ENCODE peak calls at places on chromosomes 2 and 18, in four cellular contexts. One of them, this sample, is unnamed.
A peak's percentile ranks its signal among the peaks of the same experiment; 100 is the strongest.

GRCh38 chr2:11863513-11864328 is 117.3 kb downstream of the LPIN1 start:
- DNase-seq in heart left ventricle: peak; percentile 86
- DNase-seq in heart right ventricle: peak; percentile 89
- DNase-seq in mucosa of descending colon: peak; percentile 77
- DNase-seq in this sample: peak; percentile 92

GRCh38 chr18:9876867-9877654 is 8.7 kb upstream of the TXNDC2 start:
- DNase-seq in heart right ventricle: peak; percentile 41
- DNase-seq in mucosa of descending colon: no peak
- DNase-seq in heart left ventricle: no peak
- DNase-seq in this sample: no peak

GRCh38 chr2:217790195-217790594 is 212.6 kb downstream of the TNS1 start:
- DNase-seq in heart left ventricle: no peak
- DNase-seq in heart right ventricle: no peak
- DNase-seq in mucosa of descending colon: no peak
- DNase-seq in this sample: no peak

GRCh38 chr2:67694464-67694863 is 297.3 kb downstream of the ETAA1 start:
- DNase-seq in mucosa of descending colon: no peak
- DNase-seq in heart left ventricle: no peak
- DNase-seq in heart right ventricle: no peak
- DNase-seq in this sample: no peak

GRCh38 chr18:57437782-57438668 is 2.9 kb downstream of the ONECUT2 start:
- DNase-seq in mucosa of descending colon: peak; percentile 71
- DNase-seq in heart left ventricle: peak; percentile 45
- DNase-seq in heart right ventricle: peak; percentile 41
- DNase-seq in this sample: peak; percentile 61

GRCh38 chr2:5409925-5410360 is 282.2 kb upstream of the SOX11 start:
- DNase-seq in mucosa of descending colon: no peak
- DNase-seq in heart right ventricle: no peak
- DNase-seq in heart left ventricle: no peak
- DNase-seq in this sample: no peak

GRCh38 chr2:232328038-232328435 is 50.5 kb upstream of the ALPP start:
- DNase-seq in heart left ventricle: no peak
- DNase-seq in mucosa of descending colon: no peak
- DNase-seq in heart right ventricle: no peak
- DNase-seq in this sample: no peak

GRCh38 chr2:55718165-55719008 is 24.7 kb upstream of the PNPT1 start:
- DNase-seq in heart left ventricle: peak; percentile 34
- DNase-seq in mucosa of descending colon: peak; percentile 90
- DNase-seq in heart right ventricle: peak; percentile 54
- DNase-seq in this sample: no peak

GRCh38 chr18:45954070-45954712 is 12.9 kb downstream of the EPG5 start:
- DNase-seq in mucosa of descending colon: no peak
- DNase-seq in heart right ventricle: no peak
- DNase-seq in heart left ventricle: no peak
- DNase-seq in this sample: no peak

GRCh38 chr2:9057939-9058761 is 54.7 kb upstream of the MBOAT2 start:
- DNase-seq in heart right ventricle: no peak
- DNase-seq in heart left ventricle: no peak
- DNase-seq in mucosa of descending colon: no peak
- DNase-seq in this sample: no peak

GRCh38 chr2:46704593-46704992 is 211.0 kb downstream of the MCFD2 start:
- DNase-seq in heart right ventricle: no peak
- DNase-seq in mucosa of descending colon: no peak
- DNase-seq in heart left ventricle: no peak
- DNase-seq in this sample: no peak
- H3K4me1 ChIP-seq in heart right ventricle: peaks cover 88% of the 10 kb centered on the region
- H3K4me1 ChIP-seq in mucosa of descending colon: peaks cover 8% of the 10 kb centered on the region
- H3K4me1 ChIP-seq in heart left ventricle: peaks cover 73% of the 10 kb centered on the region
- H3K4me1 ChIP-seq in this sample: peaks cover 16% of the 10 kb centered on the region

GRCh38 chr2:187873132-187873531 is 318.9 kb upstream of the TFPI start:
- DNase-seq in heart left ventricle: no peak
- DNase-seq in heart right ventricle: no peak
- DNase-seq in mucosa of descending colon: no peak
- DNase-seq in this sample: no peak
- H3K4me3 ChIP-seq in heart left ventricle: no peak overlapping the region
- H3K4me3 ChIP-seq in heart right ventricle: no peak overlapping the region
- H3K4me3 ChIP-seq in mucosa of descending colon: no peak overlapping the region
- H3K4me3 ChIP-seq in this sample: no peak overlapping the region

GRCh38 chr2:197426723-197427122 is 8.1 kb downstream of the SF3B1 start:
- DNase-seq in heart left ventricle: no peak
- DNase-seq in heart right ventricle: no peak
- DNase-seq in mucosa of descending colon: no peak
- DNase-seq in this sample: no peak

GRCh38 chr2:197423307-197423706 is 11.5 kb downstream of the SF3B1 start:
- DNase-seq in heart left ventricle: no peak
- DNase-seq in mucosa of descending colon: no peak
- DNase-seq in heart right ventricle: no peak
- DNase-seq in this sample: no peak

GRCh38 chr2:197427986-197428385 is 6.8 kb downstream of the SF3B1 start:
- DNase-seq in heart right ventricle: no peak
- DNase-seq in mucosa of descending colon: no peak
- DNase-seq in heart left ventricle: no peak
- DNase-seq in this sample: no peak

GRCh38 chr2:197427204-197427603 is 7.6 kb downstream of the SF3B1 start:
- DNase-seq in heart right ventricle: no peak
- DNase-seq in mucosa of descending colon: no peak
- DNase-seq in heart left ventricle: no peak
- DNase-seq in this sample: no peak

GRCh38 chr2:197425550-197425949 is 9.3 kb downstream of the SF3B1 start:
- DNase-seq in mucosa of descending colon: no peak
- DNase-seq in heart left ventricle: no peak
- DNase-seq in heart right ventricle: no peak
- DNase-seq in this sample: no peak
- H3K4me1 ChIP-seq in mucosa of descending colon: peaks cover 33% of the 10 kb centered on the region
- H3K4me1 ChIP-seq in heart left ventricle: peaks cover 72% of the 10 kb centered on the region
- H3K4me1 ChIP-seq in heart right ventricle: peaks cover 65% of the 10 kb centered on the region
- H3K4me1 ChIP-seq in this sample: peaks cover 8% of the 10 kb centered on the region

DNA sequence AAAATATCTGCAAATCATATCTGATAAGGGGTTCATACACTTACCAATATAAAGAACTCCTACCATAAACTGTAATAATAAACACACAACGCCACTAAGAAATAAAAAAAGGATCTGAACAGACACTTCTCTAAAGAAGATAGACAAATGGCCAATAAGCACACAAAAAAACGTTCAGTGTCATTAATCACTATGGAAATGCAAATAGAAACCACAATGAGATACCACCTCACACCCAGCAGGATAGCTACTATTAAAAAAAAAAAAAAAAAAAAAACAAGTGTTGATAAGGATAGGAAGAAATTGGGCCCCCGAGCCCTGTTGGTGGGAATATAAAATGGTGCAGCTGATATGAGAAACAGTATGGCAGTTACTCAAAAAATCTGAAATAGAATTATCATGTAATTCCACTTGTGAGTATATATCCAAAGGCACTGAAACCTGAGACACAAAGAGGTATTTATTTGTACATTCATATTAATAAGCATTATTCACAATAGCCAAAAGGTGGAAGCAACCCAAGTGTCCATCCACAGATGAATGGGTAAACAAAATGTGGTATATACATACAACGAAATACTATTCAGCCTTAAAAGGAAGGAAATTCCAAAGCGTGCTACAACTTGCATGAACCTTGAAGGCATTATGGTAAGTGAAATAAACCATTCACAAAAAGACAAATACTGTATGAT is 18.0 kb downstream of the REV1 start:
- DNase-seq in heart left ventricle: no peak
- DNase-seq in heart right ventricle: no peak
- DNase-seq in mucosa of descending colon: no peak
- DNase-seq in this sample: no peak
- H3K4me3 ChIP-seq in heart left ventricle: no peak overlapping the region
- H3K4me3 ChIP-seq in heart right ventricle: no peak overlapping the region
- H3K4me3 ChIP-seq in mucosa of descending colon: no peak overlapping the region
- H3K4me3 ChIP-seq in this sample: no peak overlapping the region

DNA sequence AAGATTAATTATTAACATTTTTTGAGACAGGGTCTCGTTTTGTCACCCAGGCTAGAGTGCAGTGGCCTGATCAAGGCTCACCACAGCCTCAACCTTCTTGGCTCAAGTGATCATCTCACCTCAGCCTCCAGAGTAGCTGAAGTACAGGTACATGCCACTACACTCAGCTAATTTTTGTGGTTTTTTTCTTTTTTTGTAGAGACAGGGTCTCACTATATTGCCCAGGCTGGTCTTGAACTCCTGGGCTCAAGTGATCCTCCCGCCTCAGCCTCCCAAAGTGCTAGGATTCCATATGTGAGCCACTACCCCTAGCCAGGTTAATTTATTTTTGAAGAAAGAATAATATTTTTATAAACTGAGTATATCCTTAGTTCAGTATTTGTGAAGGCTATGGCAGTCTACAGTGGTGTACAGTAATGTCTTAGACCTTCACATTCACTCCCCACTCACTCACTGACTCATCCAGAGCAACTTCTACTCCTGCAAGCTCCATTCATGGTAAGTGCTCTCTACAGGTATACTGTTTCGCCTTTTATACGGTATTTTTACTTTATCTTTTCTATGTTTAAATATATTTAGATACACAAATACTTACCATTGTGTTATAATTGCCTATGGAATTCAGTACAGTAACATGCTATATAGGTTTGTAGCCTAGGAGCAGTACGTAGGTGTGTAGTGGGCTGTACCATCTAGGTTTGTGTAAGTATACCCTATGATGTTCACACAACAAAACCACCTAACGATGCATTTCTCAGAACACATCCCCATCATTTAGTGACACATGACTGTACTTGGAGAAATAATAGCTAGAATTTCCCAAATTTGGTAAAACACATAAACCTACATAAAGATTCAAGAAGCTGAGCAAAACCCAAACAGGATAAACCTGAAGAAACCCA is 38.6 kb downstream of the MGAT4A start:
- DNase-seq in heart left ventricle: no peak
- DNase-seq in heart right ventricle: no peak
- DNase-seq in mucosa of descending colon: no peak
- DNase-seq in this sample: no peak
- H3K4me1 ChIP-seq in heart left ventricle: no peaks in the 10 kb centered on the region
- H3K4me1 ChIP-seq in heart right ventricle: peaks cover 10% of the 10 kb centered on the region
- H3K4me1 ChIP-seq in mucosa of descending colon: peaks cover 29% of the 10 kb centered on the region
- H3K4me1 ChIP-seq in this sample: no peaks in the 10 kb centered on the region

DNA sequence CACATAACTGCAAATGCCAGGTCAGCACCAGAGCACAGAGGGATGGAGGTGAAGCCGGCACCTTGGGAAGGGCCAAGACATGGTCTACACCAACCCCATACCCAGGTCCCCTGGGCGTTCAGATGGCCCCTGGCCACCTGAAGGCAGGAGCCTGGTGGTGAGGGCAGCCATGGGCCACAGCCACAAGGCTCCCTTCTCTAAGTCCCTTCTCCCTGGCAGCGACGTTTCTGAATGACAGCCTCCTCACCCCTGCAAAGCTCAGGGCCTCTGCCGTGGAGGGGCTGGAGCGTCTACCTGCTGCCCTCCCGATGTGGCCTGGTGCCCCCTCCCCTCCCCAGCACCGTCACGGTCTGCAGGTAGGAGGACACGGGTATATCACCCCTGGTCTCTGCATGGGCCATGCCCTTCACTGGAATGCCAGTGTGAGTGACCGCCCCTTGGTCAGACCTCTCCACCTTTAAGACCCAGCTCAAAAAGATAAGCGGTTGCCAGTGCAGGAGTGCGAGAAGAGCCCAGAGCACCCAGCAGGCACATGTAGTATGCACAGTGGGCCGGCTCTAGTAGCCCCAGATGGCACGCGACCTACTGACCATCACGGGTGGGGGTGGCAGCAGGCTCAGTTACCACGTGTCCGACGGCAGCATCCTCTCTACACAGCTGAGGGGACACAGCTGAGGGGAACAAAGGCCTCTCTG is 46.6 kb downstream of the HS6ST1 start:
- DNase-seq in heart right ventricle: no peak
- DNase-seq in mucosa of descending colon: no peak
- DNase-seq in heart left ventricle: no peak
- DNase-seq in this sample: peak; percentile 33
- H3K4me3 ChIP-seq in heart right ventricle: no peak overlapping the region
- H3K4me3 ChIP-seq in mucosa of descending colon: no peak overlapping the region
- H3K4me3 ChIP-seq in heart left ventricle: no peak overlapping the region
- H3K4me3 ChIP-seq in this sample: no peak overlapping the region

DNA sequence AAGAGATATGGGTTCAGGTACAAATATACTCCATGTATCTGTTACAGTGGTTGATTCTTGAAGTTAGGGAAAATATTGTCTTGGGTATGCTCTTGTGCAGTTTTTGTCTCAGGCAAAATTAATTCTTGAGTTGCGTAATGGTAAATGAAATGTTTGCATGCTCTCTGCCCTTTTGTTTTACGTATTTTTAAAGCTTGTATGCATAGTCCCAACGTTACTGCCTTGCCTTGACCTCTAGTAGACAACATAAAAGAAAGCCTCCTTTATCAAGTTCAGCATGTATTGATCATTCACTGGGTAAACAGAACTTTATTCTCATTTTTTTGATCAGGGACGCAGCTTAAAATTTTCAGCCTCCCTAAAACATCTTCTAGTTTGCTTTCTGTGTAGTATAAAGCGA is 283.1 kb downstream of the THSD7B start:
- DNase-seq in heart right ventricle: no peak
- DNase-seq in heart left ventricle: no peak
- DNase-seq in mucosa of descending colon: no peak
- DNase-seq in this sample: no peak
- H3K4me1 ChIP-seq in heart right ventricle: no peaks in the 10 kb centered on the region
- H3K4me1 ChIP-seq in heart left ventricle: no peaks in the 10 kb centered on the region
- H3K4me1 ChIP-seq in mucosa of descending colon: no peaks in the 10 kb centered on the region
- H3K4me1 ChIP-seq in this sample: peaks cover 2% of the 10 kb centered on the region

GRCh38 chr18:28176933-28177827 is at the start of gene CDH2:
- DNase-seq in heart left ventricle: peak; percentile 72
- DNase-seq in heart right ventricle: peak; percentile 65
- DNase-seq in mucosa of descending colon: no peak
- DNase-seq in this sample: peak; percentile 68

GRCh38 chr18:28176674-28176932 is 327 bp downstream of the CDH2 start:
- DNase-seq in heart left ventricle: no peak
- DNase-seq in mucosa of descending colon: no peak
- DNase-seq in heart right ventricle: no peak
- DNase-seq in this sample: no peak

GRCh38 chr18:28178720-28179119 is 1.8 kb upstream of the CDH2 start:
- DNase-seq in heart right ventricle: no peak
- DNase-seq in heart left ventricle: no peak
- DNase-seq in mucosa of descending colon: no peak
- DNase-seq in this sample: no peak

GRCh38 chr18:28175930-28176673 is 828 bp downstream of the CDH2 start:
- DNase-seq in heart left ventricle: no peak
- DNase-seq in mucosa of descending colon: no peak
- DNase-seq in heart right ventricle: no peak
- DNase-seq in this sample: peak; percentile 47

GRCh38 chr18:28177828-28178635 is 1.1 kb upstream of the CDH2 start:
- DNase-seq in mucosa of descending colon: no peak
- DNase-seq in heart right ventricle: peak; percentile 69
- DNase-seq in heart left ventricle: peak; percentile 73
- DNase-seq in this sample: peak; percentile 89
- H3K4me3 ChIP-seq in mucosa of descending colon: no peak overlapping the region
- H3K4me3 ChIP-seq in heart right ventricle: peak overlapping the region; percentile 78
- H3K4me3 ChIP-seq in heart left ventricle: peak overlapping the region; percentile 81
- H3K4me3 ChIP-seq in this sample: peak overlapping the region; percentile 53